ENCODE peak calls at places on chromosomes 4 and X, in eight cellular contexts. One of them, this sample, is unnamed. For H3K9me3, the result is how much of the 10 kb centered on the place peaks cover.

GRCh38 chr4:7034262-7035081 is 8.7 kb upstream of the TADA2B start:
- DNase-seq in fibroblast of lung: peak
- DNase-seq in heart right ventricle: no peak
- DNase-seq in left lung: no peak
- DNase-seq in left ventricle myocardium inferior: no peak
- DNase-seq in IMR-90: peak
- DNase-seq in SK-N-SH: no peak
- DNase-seq in A549: peak
- DNase-seq in this sample: no peak

GRCh38 chrX:134246282-134246681 is 9.3 kb downstream of the CCDC160 start:
- DNase-seq in A549: no peak
- DNase-seq in SK-N-SH: no peak
- DNase-seq in left lung: no peak
- DNase-seq in IMR-90: no peak
- DNase-seq in left ventricle myocardium inferior: no peak
- DNase-seq in fibroblast of lung: no peak
- DNase-seq in heart right ventricle: no peak
- DNase-seq in this sample: peak

GRCh38 chr4:169900241-169900845 is 125.9 kb downstream of the MFAP3L start:
- DNase-seq in left ventricle myocardium inferior: no peak
- DNase-seq in fibroblast of lung: peak
- DNase-seq in IMR-90: no peak
- DNase-seq in SK-N-SH: no peak
- DNase-seq in left lung: no peak
- DNase-seq in heart right ventricle: no peak
- DNase-seq in A549: no peak
- DNase-seq in this sample: no peak

GRCh38 chr4:152073738-152074137 is 312.9 kb upstream of the GATB start:
- DNase-seq in A549: no peak
- DNase-seq in left ventricle myocardium inferior: no peak
- DNase-seq in fibroblast of lung: peak
- DNase-seq in left lung: no peak
- DNase-seq in heart right ventricle: no peak
- DNase-seq in SK-N-SH: no peak
- DNase-seq in IMR-90: peak
- DNase-seq in this sample: peak

GRCh38 chrX:68488657-68489056 is 10.2 kb upstream of the YIPF6 start:
- DNase-seq in fibroblast of lung: no peak
- DNase-seq in IMR-90: no peak
- DNase-seq in left ventricle myocardium inferior: no peak
- DNase-seq in heart right ventricle: no peak
- DNase-seq in A549: peak
- DNase-seq in left lung: no peak
- DNase-seq in SK-N-SH: no peak
- DNase-seq in this sample: no peak

GRCh38 chrX:87489071-87489470 is 28.5 kb upstream of the KLHL4 start:
- DNase-seq in IMR-90: no peak
- DNase-seq in SK-N-SH: no peak
- DNase-seq in fibroblast of lung: peak
- DNase-seq in heart right ventricle: no peak
- DNase-seq in left ventricle myocardium inferior: no peak
- DNase-seq in A549: no peak
- DNase-seq in left lung: no peak
- DNase-seq in this sample: no peak

GRCh38 chr4:5385741-5386251 is 322.6 kb downstream of the EVC2 start:
- DNase-seq in left lung: no peak
- DNase-seq in heart right ventricle: peak
- DNase-seq in A549: no peak
- DNase-seq in IMR-90: no peak
- DNase-seq in SK-N-SH: no peak
- DNase-seq in left ventricle myocardium inferior: no peak
- DNase-seq in fibroblast of lung: no peak
- DNase-seq in this sample: peak

GRCh38 chrX:47771473-47771872 is 65.2 kb upstream of the ZNF81 start:
- DNase-seq in IMR-90: no peak
- DNase-seq in A549: no peak
- DNase-seq in fibroblast of lung: no peak
- DNase-seq in left lung: no peak
- DNase-seq in SK-N-SH: no peak
- DNase-seq in left ventricle myocardium inferior: no peak
- DNase-seq in heart right ventricle: no peak
- DNase-seq in this sample: no peak

GRCh38 chrX:38403834-38404233 is 51.4 kb downstream of the OTC start:
- DNase-seq in fibroblast of lung: no peak
- DNase-seq in A549: no peak
- DNase-seq in IMR-90: no peak
- DNase-seq in left ventricle myocardium inferior: no peak
- DNase-seq in SK-N-SH: no peak
- DNase-seq in heart right ventricle: no peak
- DNase-seq in left lung: no peak
- DNase-seq in this sample: no peak

GRCh38 chrX:137425273-137425902 is 140.5 kb upstream of the ZIC3 start:
- DNase-seq in fibroblast of lung: no peak
- DNase-seq in IMR-90: no peak
- DNase-seq in left ventricle myocardium inferior: no peak
- DNase-seq in left lung: no peak
- DNase-seq in A549: no peak
- DNase-seq in heart right ventricle: no peak
- DNase-seq in SK-N-SH: no peak
- DNase-seq in this sample: no peak

GRCh38 chrX:54640721-54641120 is 110.7 kb downstream of the GNL3L start:
- DNase-seq in left lung: no peak
- DNase-seq in left ventricle myocardium inferior: no peak
- DNase-seq in A549: no peak
- DNase-seq in fibroblast of lung: no peak
- DNase-seq in SK-N-SH: no peak
- DNase-seq in IMR-90: no peak
- DNase-seq in heart right ventricle: no peak
- DNase-seq in this sample: no peak

GRCh38 chr4:69321153-69321729 is 41.0 kb downstream of the UGT2B28 start:
- DNase-seq in IMR-90: no peak
- DNase-seq in heart right ventricle: no peak
- DNase-seq in left lung: no peak
- DNase-seq in SK-N-SH: no peak
- DNase-seq in fibroblast of lung: no peak
- DNase-seq in left ventricle myocardium inferior: no peak
- DNase-seq in A549: no peak
- DNase-seq in this sample: no peak

GRCh38 chr4:24395937-24396336 is 188.4 kb downstream of the DHX15 start:
- DNase-seq in IMR-90: no peak
- DNase-seq in SK-N-SH: no peak
- DNase-seq in A549: no peak
- DNase-seq in heart right ventricle: no peak
- DNase-seq in left ventricle myocardium inferior: no peak
- DNase-seq in fibroblast of lung: no peak
- DNase-seq in left lung: no peak
- DNase-seq in this sample: no peak

GRCh38 chr4:7192252-7193039 is at the start of gene SORCS2:
- DNase-seq in fibroblast of lung: peak
- DNase-seq in A549: peak
- DNase-seq in heart right ventricle: peak
- DNase-seq in SK-N-SH: peak
- DNase-seq in left ventricle myocardium inferior: peak
- DNase-seq in left lung: peak
- DNase-seq in IMR-90: peak
- DNase-seq in this sample: peak

GRCh38 chr4:67332627-67333026 is 212.7 kb downstream of the CENPC start:
- DNase-seq in A549: no peak
- DNase-seq in fibroblast of lung: no peak
- DNase-seq in left ventricle myocardium inferior: no peak
- DNase-seq in left lung: no peak
- DNase-seq in SK-N-SH: peak
- DNase-seq in heart right ventricle: no peak
- DNase-seq in IMR-90: no peak
- DNase-seq in this sample: peak

GRCh38 chrX:77003956-77004355 is 443.2 kb upstream of the FGF16 start:
- DNase-seq in heart right ventricle: no peak
- DNase-seq in IMR-90: no peak
- DNase-seq in fibroblast of lung: peak
- DNase-seq in SK-N-SH: no peak
- DNase-seq in A549: no peak
- DNase-seq in left lung: no peak
- DNase-seq in left ventricle myocardium inferior: no peak
- DNase-seq in this sample: no peak

GRCh38 chr4:18422685-18423084 is 401.1 kb upstream of the LCORL start:
- DNase-seq in IMR-90: no peak
- DNase-seq in left ventricle myocardium inferior: no peak
- DNase-seq in left lung: no peak
- DNase-seq in heart right ventricle: no peak
- DNase-seq in SK-N-SH: no peak
- DNase-seq in A549: no peak
- DNase-seq in fibroblast of lung: no peak
- DNase-seq in this sample: no peak
- H3K9me3 ChIP-seq in IMR-90: under half
- H3K9me3 ChIP-seq in left ventricle myocardium inferior: under half
- H3K9me3 ChIP-seq in left lung: under half
- H3K9me3 ChIP-seq in heart right ventricle: under half
- H3K9me3 ChIP-seq in SK-N-SH: under half
- H3K9me3 ChIP-seq in A549: under half
- H3K9me3 ChIP-seq in fibroblast of lung: under half
- H3K9me3 ChIP-seq in this sample: under half

DNA sequence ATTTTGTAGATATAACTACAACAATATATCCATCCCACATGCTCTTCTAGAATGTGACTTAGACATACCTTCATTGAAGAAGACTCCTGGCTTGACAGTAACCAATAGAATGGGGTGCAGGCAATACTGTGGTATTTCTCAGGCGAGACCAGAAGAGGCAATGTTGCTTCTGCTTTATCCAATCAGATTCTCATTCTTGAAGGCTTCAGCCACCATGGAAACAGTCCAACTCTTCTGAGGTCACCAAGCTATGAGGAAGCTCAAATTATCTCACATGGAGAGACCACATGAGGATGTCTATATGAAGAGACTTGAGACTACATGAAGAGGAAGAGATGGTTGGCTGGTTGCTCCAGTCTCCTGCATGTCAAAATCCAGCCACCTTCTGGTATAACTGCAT is 469.9 kb downstream of the PCDH10 start:
- DNase-seq in left lung: no peak
- DNase-seq in fibroblast of lung: no peak
- DNase-seq in SK-N-SH: no peak
- DNase-seq in heart right ventricle: no peak
- DNase-seq in IMR-90: no peak
- DNase-seq in A549: no peak
- DNase-seq in left ventricle myocardium inferior: no peak
- DNase-seq in this sample: no peak
- TF ChIP-seq CTCF in left lung: no peak
- TF ChIP-seq CTCF in fibroblast of lung: no peak
- TF ChIP-seq CTCF in SK-N-SH: no peak
- TF ChIP-seq CTCF in heart right ventricle: no peak
- TF ChIP-seq CTCF in IMR-90: no peak
- TF ChIP-seq CTCF in A549: no peak
- TF ChIP-seq CTCF in left ventricle myocardium inferior: no peak
- TF ChIP-seq CTCF in this sample: no peak

DNA sequence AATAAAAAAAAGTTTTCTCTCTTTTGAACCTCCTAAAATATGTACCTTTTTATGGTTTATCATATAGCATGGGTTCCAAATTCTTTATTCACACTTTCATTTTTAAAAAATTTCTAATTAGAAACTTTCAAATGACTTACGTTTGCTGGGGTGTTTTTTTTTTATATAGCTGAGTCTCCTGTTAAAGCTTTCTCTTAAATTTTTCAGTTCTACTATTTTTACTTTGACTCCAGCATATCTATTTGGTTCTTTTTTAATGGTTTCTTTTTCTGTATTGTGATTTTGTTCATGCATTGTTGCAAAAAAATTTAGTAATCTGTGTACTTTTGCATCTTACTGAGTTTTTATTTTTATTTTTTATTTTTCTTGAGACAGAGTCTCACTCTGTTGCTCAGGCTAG is 22.3 kb downstream of the ZNF718 start:
- DNase-seq in heart right ventricle: no peak
- DNase-seq in SK-N-SH: no peak
- DNase-seq in left ventricle myocardium inferior: no peak
- DNase-seq in left lung: no peak
- DNase-seq in IMR-90: no peak
- DNase-seq in A549: no peak
- DNase-seq in fibroblast of lung: no peak
- DNase-seq in this sample: no peak
- H3K9me3 ChIP-seq in heart right ventricle: half or more
- H3K9me3 ChIP-seq in SK-N-SH: under half
- H3K9me3 ChIP-seq in left ventricle myocardium inferior: half or more
- H3K9me3 ChIP-seq in left lung: under half
- H3K9me3 ChIP-seq in IMR-90: under half
- H3K9me3 ChIP-seq in A549: half or more
- H3K9me3 ChIP-seq in fibroblast of lung: under half
- H3K9me3 ChIP-seq in this sample: under half

DNA sequence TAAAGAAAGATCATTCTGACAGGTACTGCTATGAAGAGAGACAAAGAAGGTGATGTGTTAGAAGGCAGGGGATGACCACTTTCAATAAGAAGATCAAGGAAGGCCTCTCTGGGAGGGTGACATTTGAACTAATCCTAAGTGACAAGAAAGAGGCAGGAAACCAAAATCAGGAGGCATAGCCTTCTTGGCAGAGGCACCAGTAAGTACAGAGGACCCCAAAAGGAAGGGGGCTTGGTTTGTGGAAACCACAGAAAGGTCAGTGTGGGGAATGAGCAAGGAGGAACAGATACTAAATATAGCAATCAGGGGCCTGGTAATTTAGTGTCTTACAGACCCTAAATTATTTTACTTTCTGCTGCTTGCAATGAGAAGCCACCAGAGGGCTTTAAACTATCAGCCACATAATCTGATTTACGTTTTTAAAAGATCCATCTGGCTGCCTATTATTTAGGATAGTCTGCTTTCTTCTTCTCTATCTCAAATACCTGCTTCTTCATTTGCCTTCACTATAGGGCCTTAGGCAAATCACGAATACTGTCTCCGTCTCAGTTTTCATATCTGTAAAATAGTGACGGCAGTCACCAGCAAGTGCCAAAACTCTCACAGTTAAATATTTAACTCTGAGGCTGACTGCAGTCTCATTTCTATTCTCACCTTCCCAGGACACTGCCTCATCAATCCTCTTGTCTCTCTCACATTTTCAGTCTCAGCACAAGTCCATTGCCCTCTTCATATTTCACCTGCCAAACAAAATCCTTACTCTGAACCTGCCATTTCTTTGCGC is 16.7 kb downstream of the NR3C2 start:
- DNase-seq in A549: no peak
- DNase-seq in heart right ventricle: no peak
- DNase-seq in left ventricle myocardium inferior: no peak
- DNase-seq in left lung: no peak
- DNase-seq in SK-N-SH: peak
- DNase-seq in IMR-90: no peak
- DNase-seq in fibroblast of lung: no peak
- DNase-seq in this sample: no peak
- TF ChIP-seq CTCF in A549: no peak
- TF ChIP-seq CTCF in heart right ventricle: peak
- TF ChIP-seq CTCF in left ventricle myocardium inferior: no peak
- TF ChIP-seq CTCF in left lung: no peak
- TF ChIP-seq CTCF in SK-N-SH: no peak
- TF ChIP-seq CTCF in IMR-90: peak
- TF ChIP-seq CTCF in fibroblast of lung: peak
- TF ChIP-seq CTCF in this sample: peak

This sample was measured in BE2C.